ENCODE peak calls at places on chromosomes 2 and 18, in eight cellular contexts. X, Z, V, F, B, T, Y and N are unnamed samples.

GRCh38 chr2:1701556-1702185 is 42.6 kb downstream of the PXDN start:
- DNase-seq in V (peak), X (no peak), T (peak), B (no peak), Y (peak), Z (no peak), F (no peak), N (no peak)

GRCh38 chr18:54822872-54823845 is 5.1 kb upstream of the RAB27B start:
- DNase-seq in F (no peak), Z (no peak), B (peak), T (peak), Y (peak), X (peak), V (no peak), N (no peak)

GRCh38 chr2:238090887-238091286 is 9.3 kb upstream of the ESPNL start:
- DNase-seq in F (no peak), Z (no peak), Y (no peak), T (no peak), B (no peak), X (no peak), V (no peak), N (no peak)

GRCh38 chr2:196287541-196287940 is 116.2 kb upstream of the STK17B start:
- DNase-seq in X (no peak), T (no peak), Y (no peak), V (no peak), B (no peak), Z (no peak), F (no peak), N (no peak)

GRCh38 chr2:23350026-23350791 is 34.8 kb upstream of the KLHL29 start:
- DNase-seq in X (no peak), V (no peak), Y (no peak), F (no peak), Z (no peak), B (no peak), T (peak), N (no peak)

GRCh38 chr2:223762853-223763252 is 74.5 kb downstream of the AP1S3 start:
- DNase-seq in B (no peak), Y (no peak), F (no peak), X (no peak), Z (no peak), T (no peak), V (no peak), N (no peak)

GRCh38 chr2:137769406-137769805 is 194.9 kb upstream of the HNMT start:
- DNase-seq in T (no peak), Y (no peak), V (no peak), B (no peak), X (no peak), F (no peak), Z (no peak), N (no peak)

GRCh38 chr2:202009019-202009481 is 24.6 kb upstream of the FZD7 start:
- DNase-seq in Y (no peak), F (no peak), T (peak), X (peak), Z (no peak), V (no peak), B (no peak), N (no peak)

GRCh38 chr2:239991689-239992314 is 33.3 kb downstream of the NDUFA10 start:
- DNase-seq in F (no peak), Z (no peak), Y (peak), X (peak), V (peak), B (peak), T (peak), N (no peak)

GRCh38 chr2:181673178-181673577 is 7.1 kb downstream of the NEUROD1 start:
- DNase-seq in T (no peak), Y (no peak), B (no peak), Z (no peak), F (no peak), X (no peak), V (no peak), N (no peak)

GRCh38 chr2:215553946-215554345 is 118.1 kb upstream of the FN1 start:
- DNase-seq in V (no peak), X (no peak), B (no peak), T (no peak), Y (no peak), Z (no peak), F (no peak), N (no peak)

GRCh38 chr2:182064024-182064880 is 78.6 kb downstream of the PPP1R1C start:
- DNase-seq in Y (no peak), V (no peak), B (no peak), F (no peak), Z (no peak), X (no peak), T (no peak), N (no peak)

GRCh38 chr2:39606585-39606984 is 59.1 kb upstream of the TMEM178A start:
- DNase-seq in X (no peak), Z (no peak), Y (no peak), B (no peak), F (no peak), V (peak), T (no peak), N (no peak)

GRCh38 chr2:146388757-146389156 is 1456.1 kb upstream of the ACVR2A start:
- DNase-seq in Z (no peak), F (no peak), X (no peak), T (peak), V (no peak), Y (no peak), B (no peak), N (no peak)

GRCh38 chr18:2913398-2914005 is 66.7 kb downstream of the EMILIN2 start:
- DNase-seq in Y (no peak), T (no peak), X (no peak), Z (no peak), B (no peak), V (no peak), F (no peak), N (no peak)

GRCh38 chr2:106703161-106703560 is 182.8 kb downstream of the ST6GAL2 start:
- DNase-seq in X (no peak), Y (no peak), B (no peak), Z (no peak), T (no peak), V (no peak), F (no peak), N (no peak)

GRCh38 chr2:96506016-96506906 is 1.1 kb upstream of the NEURL3 start:
- DNase-seq in B (no peak), V (no peak), Z (no peak), X (no peak), F (no peak), Y (no peak), T (no peak), N (no peak)

GRCh38 chr2:20448246-20449046 is 1.6 kb downstream of the RHOB start:
- DNase-seq in Y (no peak), F (no peak), V (peak), B (no peak), T (peak), Z (no peak), X (no peak), N (peak)

GRCh38 chr2:110204408-110205385 is at the start of gene NPHP1:
- DNase-seq in X (peak), V (peak), F (peak), T (peak), B (peak), Y (peak), Z (peak), N (peak)

GRCh38 chr18:22429564-22429963 is 11.8 kb upstream of the CTAGE1 start:
- DNase-seq in T (no peak), F (no peak), V (no peak), Z (no peak), B (no peak), X (no peak), Y (no peak), N (no peak)

GRCh38 chr2:173999272-173999671 is 34.1 kb upstream of the SP3 start:
- DNase-seq in Z (no peak), F (no peak), Y (no peak), B (no peak), T (no peak), V (no peak), X (no peak), N (no peak)

GRCh38 chr2:8406271-8406670 is 275.6 kb upstream of the ID2 start:
- DNase-seq in X (no peak), V (no peak), B (no peak), Y (no peak), T (no peak), Z (no peak), F (no peak), N (no peak)

GRCh38 chr2:199457147-199458016 is at the start of gene SATB2:
- DNase-seq in T (peak), X (peak), Z (no peak), B (peak), Y (no peak), F (no peak), V (peak), N (peak)